ENCODE peak calls at places on chromosomes 5 and 9, in five cellular contexts. P is psoas muscle, L is hepatocyte, N is aorta, C is Peyer's patch. E is an unnamed sample.

GRCh38 chr9:34988218-34989055 is 1.1 kb upstream of the DNAJB5 start:
- DNase-seq in C (peak; percentile 48), P (peak; percentile 71), L (no peak), N (peak; percentile 71), E (no peak)

GRCh38 chr9:38112010-38112409 is 43.0 kb upstream of the SHB start:
- DNase-seq in C (no peak), L (no peak), P (no peak), N (no peak), E (no peak)

GRCh38 chr5:53490747-53491146 is 10.3 kb downstream of the FST start:
- DNase-seq in N (no peak), C (no peak), P (no peak), L (no peak), E (peak; percentile 90)

GRCh38 chr9:84478996-84479395 is 138.4 kb upstream of the SLC28A3 start:
- DNase-seq in L (no peak), P (no peak), N (no peak), C (no peak), E (no peak)

GRCh38 chr9:34964458-34964857 is 6.4 kb downstream of the PHF24 start:
- DNase-seq in L (no peak), N (no peak), P (no peak), C (no peak), E (no peak)

GRCh38 chr9:127589955-127590370 is 22.1 kb upstream of the STXBP1 start:
- DNase-seq in C (peak; percentile 38), P (peak; percentile 64), N (peak; percentile 64), L (peak; percentile 88), E (peak; percentile 54)

GRCh38 chr9:129469988-129470316 is 150.9 kb downstream of the C9orf50 start:
- DNase-seq in N (no peak), C (no peak), L (no peak), P (no peak), E (no peak)

GRCh38 chr5:77642915-77643653 is 4.6 kb upstream of the OTP start:
- DNase-seq in L (no peak), N (no peak), P (no peak), C (no peak), E (no peak)

GRCh38 chr5:1805326-1805725 is 4.1 kb downstream of the NDUFS6 start:
- DNase-seq in C (no peak), N (no peak), L (no peak), P (no peak), E (no peak)

GRCh38 chr9:96858018-96858573 is 3.8 kb upstream of the ZNF782 start:
- DNase-seq in C (no peak), N (no peak), P (no peak), L (peak; percentile 53), E (peak; percentile 73)

GRCh38 chr5:14405267-14405666 is 176.3 kb upstream of the OTULINL start:
- DNase-seq in N (no peak), L (no peak), P (no peak), C (no peak), E (no peak)

GRCh38 chr5:180013660-180014059 is 57.9 kb downstream of the RNF130 start:
- DNase-seq in N (no peak), P (no peak), C (no peak), L (no peak), E (no peak)

GRCh38 chr5:77133061-77133758 is 46.1 kb upstream of the ZBED3 start:
- DNase-seq in N (peak; percentile 83), P (peak; percentile 84), C (peak; percentile 20), L (peak; percentile 66), E (peak; percentile 99)

GRCh38 chr9:138050472-138051330 is 173.1 kb downstream of the CACNA1B start:
- DNase-seq in N (no peak), C (peak; percentile 8), L (no peak), P (no peak), E (no peak)

GRCh38 chr5:134458676-134459403 is 47.2 kb upstream of the CDKN2AIPNL start:
- DNase-seq in C (no peak), P (peak; percentile 63), L (peak; percentile 19), N (peak; percentile 29), E (no peak)

GRCh38 chr9:119224431-119224830 is 144.8 kb downstream of the BRINP1 start:
- DNase-seq in L (no peak), N (no peak), C (no peak), P (no peak), E (no peak)

GRCh38 chr5:77337716-77338115 is 127.2 kb downstream of the PDE8B start:
- DNase-seq in L (peak; percentile 57), N (no peak), C (no peak), P (no peak), E (no peak)

GRCh38 chr9:137611623-137612609 is 6.4 kb downstream of the ARRDC1 start:
- DNase-seq in P (peak; percentile 72), N (peak; percentile 64), L (peak; percentile 91), C (no peak), E (peak; percentile 97)

GRCh38 chr9:75181748-75182147 is 93.4 kb downstream of the OSTF1 start:
- DNase-seq in C (no peak), P (no peak), N (no peak), L (peak; percentile 22), E (peak; percentile 94)

GRCh38 chr5:150409638-150410523 is 2.8 kb downstream of the CD74 start:
- DNase-seq in L (peak; percentile 91), C (peak; percentile 77), P (peak; percentile 77), N (peak; percentile 88), E (peak; percentile 52)

GRCh38 chr9:69758981-69759477 is 782 bp downstream of the PTAR1 start:
- DNase-seq in L (peak; percentile 14), C (no peak), P (no peak), N (no peak), E (no peak)

GRCh38 chr9:68669189-68669588 is 35.9 kb upstream of the PIP5K1B start:
- DNase-seq in P (no peak), N (no peak), L (no peak), C (no peak), E (no peak)

GRCh38 chr5:131496400-131496713 is 138.7 kb downstream of the RAPGEF6 start:
- DNase-seq in L (no peak), C (peak; percentile 41), P (no peak), N (no peak), E (no peak)

GRCh38 chr9:89991204-89991790 is 386.5 kb downstream of the GADD45G start:
- DNase-seq in C (no peak), N (no peak), L (no peak), P (no peak), E (peak; percentile 28)

GRCh38 chr5:148729182-148729581 is 74.9 kb upstream of the HTR4 start:
- DNase-seq in C (no peak), P (no peak), L (peak; percentile 26), N (no peak), E (no peak)

GRCh38 chr9:131276107-131276888 is at the start of gene FAM78A:
- DNase-seq in L (peak; percentile 35), C (peak; percentile 75), N (peak; percentile 85), P (peak; percentile 76), E (no peak)

GRCh38 chr9:131273146-131273545 is 3.2 kb downstream of the FAM78A start:
- DNase-seq in N (no peak), L (no peak), C (peak; percentile 41), P (peak; percentile 80), E (no peak)

GRCh38 chr9:131273791-131274673 is 2.3 kb downstream of the FAM78A start:
- DNase-seq in C (peak; percentile 45), P (peak; percentile 82), N (no peak), L (no peak), E (no peak)

GRCh38 chr9:131275332-131276106 is 791 bp downstream of the FAM78A start:
- DNase-seq in C (peak; percentile 60), L (no peak), P (peak; percentile 85), N (no peak), E (no peak)

DNA sequence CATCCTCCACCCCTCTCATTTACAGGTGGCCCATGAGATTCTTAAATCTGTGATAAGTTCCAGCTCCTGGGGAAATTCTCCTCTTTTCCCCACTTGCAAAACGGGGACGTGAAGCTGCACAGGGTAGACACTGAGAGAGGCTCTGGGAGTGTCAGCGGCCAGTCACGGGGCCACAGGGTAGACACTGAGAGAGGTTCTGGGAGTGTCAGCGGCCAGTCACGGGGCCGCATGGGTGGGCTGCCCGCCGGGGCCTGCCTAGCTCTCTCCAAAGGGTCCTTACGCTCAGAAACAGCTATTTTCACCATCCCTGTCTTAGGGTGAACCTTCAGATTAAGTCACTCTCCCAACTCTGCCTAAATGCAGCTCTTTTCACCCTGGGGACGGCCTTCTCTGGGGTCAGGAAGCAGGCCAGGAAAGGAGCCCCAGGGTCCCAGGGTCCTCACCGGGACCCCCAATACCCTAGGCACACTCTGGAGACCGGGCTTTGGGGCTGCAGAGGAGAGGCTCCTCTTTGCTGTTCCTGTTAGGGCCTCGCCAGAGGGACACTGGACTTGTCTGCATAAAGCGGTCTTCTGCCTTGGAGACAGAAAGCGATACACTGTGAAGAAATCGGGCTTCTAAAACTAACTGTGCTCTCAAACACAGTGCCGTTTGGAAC is 1.5 kb downstream of the FAM78A start:
- DNase-seq in N (peak; percentile 84), P (peak; percentile 83), L (no peak), C (peak; percentile 76), E (no peak)
- H3K4me1 ChIP-seq in N (no peaks in the 10 kb centered on the region), P (peaks cover 62% of the 10 kb centered on the region), L (peaks cover 4% of the 10 kb centered on the region), C (peaks cover 24% of the 10 kb centered on the region), E (no peaks in the 10 kb centered on the region)

DNA sequence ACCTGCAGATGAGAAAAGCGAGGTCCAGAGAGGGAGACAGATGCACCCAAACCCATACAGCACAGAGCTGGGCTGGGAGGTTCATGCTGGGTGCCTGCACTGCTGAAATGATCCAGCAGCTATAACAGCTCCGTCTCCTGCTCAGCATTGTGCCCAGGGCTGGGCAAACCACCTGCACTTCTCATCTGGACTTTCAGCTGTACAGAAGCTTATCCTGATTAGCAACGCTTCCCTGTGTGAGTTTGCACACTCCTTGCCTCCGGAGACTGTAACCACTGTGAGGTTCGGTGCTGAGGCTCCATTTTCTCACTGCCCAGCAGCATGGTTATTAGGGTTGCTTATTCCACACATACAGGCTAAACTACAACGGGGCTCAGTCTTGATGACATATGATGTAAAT is 326.1 kb downstream of the ASTN2 start:
- DNase-seq in N (no peak), P (no peak), L (no peak), C (no peak), E (no peak)
- H3K27ac ChIP-seq in N (no peak overlapping the region), P (no peak overlapping the region), L (no peak overlapping the region), C (no peak overlapping the region), E (no peak overlapping the region)

GRCh38 chr9:95028855-95029219 is 288.7 kb downstream of the FANCC start:
- DNase-seq in P (no peak), C (no peak), L (no peak), N (no peak), E (no peak)
- H3K4me1 ChIP-seq in P (peaks cover 99% of the 10 kb centered on the region), C (peaks cover 72% of the 10 kb centered on the region), L (peaks cover 78% of the 10 kb centered on the region), N (peaks cover 9% of the 10 kb centered on the region), E (peaks cover 37% of the 10 kb centered on the region)

GRCh38 chr5:145502906-145503305 is 332.2 kb downstream of the PRELID2 start:
- DNase-seq in P (no peak), C (no peak), N (no peak), L (no peak), E (no peak)

GRCh38 chr5:145495741-145496140 is 339.4 kb downstream of the PRELID2 start:
- DNase-seq in N (no peak), C (no peak), P (no peak), L (peak; percentile 77), E (peak; percentile 67)

GRCh38 chr5:145497041-145497440 is 338.1 kb downstream of the PRELID2 start:
- DNase-seq in C (no peak), N (no peak), P (no peak), L (no peak), E (no peak)

GRCh38 chr5:145500712-145501111 is 334.4 kb downstream of the PRELID2 start:
- DNase-seq in L (peak; percentile 67), C (no peak), N (no peak), P (no peak), E (no peak)

DNA sequence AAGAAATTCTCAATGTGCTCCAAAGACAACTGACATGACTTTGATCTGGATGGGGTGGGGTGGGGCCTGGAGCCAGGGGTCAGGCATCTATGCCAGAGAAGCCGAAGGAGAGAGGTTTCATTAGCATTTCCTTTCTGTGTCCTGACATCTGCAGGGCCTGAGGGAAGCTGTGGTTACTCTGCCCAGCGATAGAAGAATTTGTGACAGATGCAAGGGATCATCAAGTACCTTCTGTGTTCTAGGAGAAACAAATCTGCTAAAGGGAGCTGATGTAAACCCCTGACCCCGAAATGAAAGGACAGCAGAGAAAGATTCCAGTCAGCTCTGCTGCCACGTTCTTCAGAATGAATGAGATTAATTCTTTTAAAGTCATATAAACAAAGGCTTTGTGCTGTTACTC is 335.7 kb downstream of the PRELID2 start:
- DNase-seq in P (no peak), L (no peak), C (no peak), N (no peak), E (no peak)
- H3K27ac ChIP-seq in P (no peak overlapping the region), L (peak overlapping the region; percentile 78), C (peak overlapping the region; percentile 76), N (no peak overlapping the region), E (no peak overlapping the region)

E was measured in foreskin keratinocyte.